ENCODE peak calls at places on chromosomes 16 and 17, in six cellular contexts. A is globus pallidus; R is activated naive CD4-positive, alpha-beta T cell; C is left lung; P is A549; V is dorsolateral prefrontal cortex. W is an unnamed sample.

GRCh38 chr16:11681526-11681925 is 13.3 kb downstream of the SNN start:
- DNase-seq in A (no peak), R (no peak), C (peak; percentile 57), P (no peak), V (no peak), W (no peak)

GRCh38 chr17:48012151-48012520 is 25.5 kb downstream of the COPZ2 start:
- DNase-seq in A (no peak), R (no peak), C (no peak), P (no peak), V (peak; percentile 50), W (no peak)

GRCh38 chr16:11744075-11744470 is 1.4 kb upstream of the TXNDC11 start:
- DNase-seq in A (no peak), R (no peak), C (no peak), P (no peak), V (no peak), W (no peak)

GRCh38 chr17:7217113-7217987 is 2.3 kb downstream of the DLG4 start:
- DNase-seq in A (no peak), R (no peak), C (peak; percentile 56), P (peak; percentile 76), V (no peak), W (peak; percentile 50)

GRCh38 chr17:73508931-73509605 is 135.2 kb downstream of the SDK2 start:
- DNase-seq in A (no peak), R (no peak), C (no peak), P (no peak), V (no peak), W (no peak)

GRCh38 chr17:81272616-81273015 is 22.5 kb downstream of the SLC38A10 start:
- DNase-seq in A (no peak), R (no peak), C (no peak), P (no peak), V (no peak), W (no peak)

GRCh38 chr17:1491406-1492248 is 859 bp downstream of the MYO1C start:
- DNase-seq in A (peak; percentile 46), R (no peak), C (peak; percentile 63), P (no peak), V (no peak), W (no peak)

GRCh38 chr17:6542577-6542976 is 13.8 kb downstream of the PITPNM3 start:
- DNase-seq in A (no peak), R (no peak), C (no peak), P (no peak), V (no peak), W (no peak)

GRCh38 chr16:68764866-68765265 is 27.8 kb downstream of the CDH1 start:
- DNase-seq in A (no peak), R (no peak), C (no peak), P (no peak), V (no peak), W (no peak)

GRCh38 chr17:22266231-22266630 is 573.9 kb downstream of the KCNJ18 start:
- DNase-seq in A (no peak), R (no peak), C (no peak), P (no peak), V (no peak), W (no peak)

GRCh38 chr17:82963104-82963950 is 116.1 kb upstream of the METRNL start:
- DNase-seq in A (peak; percentile 19), R (no peak), C (peak; percentile 88), P (peak; percentile 28), V (peak; percentile 44), W (peak; percentile 29)

GRCh38 chr16:67389911-67390815 is 3.1 kb downstream of the TPPP3 start:
- DNase-seq in A (peak; percentile 78), R (no peak), C (peak; percentile 75), P (no peak), V (peak; percentile 55), W (no peak)

GRCh38 chr16:89581861-89582563 is 6.5 kb downstream of the CPNE7 start:
- DNase-seq in A (no peak), R (no peak), C (no peak), P (peak; percentile 43), V (no peak), W (no peak)

GRCh38 chr17:1745513-1746020 is 2.9 kb downstream of the SERPINF2 start:
- DNase-seq in A (no peak), R (no peak), C (no peak), P (no peak), V (no peak), W (no peak)

GRCh38 chr16:25126820-25127232 is 15.3 kb downstream of the LCMT1 start:
- DNase-seq in A (no peak), R (no peak), C (peak; percentile 55), P (peak; percentile 65), V (no peak), W (peak; percentile 51)

GRCh38 chr16:85642762-85643281 is 29.7 kb downstream of the GSE1 start:
- DNase-seq in A (no peak), R (no peak), C (no peak), P (no peak), V (no peak), W (no peak)

GRCh38 chr17:78322858-78323455 is 36.9 kb downstream of the SOCS3 start:
- DNase-seq in A (no peak), R (no peak), C (no peak), P (no peak), V (no peak), W (peak; percentile 32)

GRCh38 chr16:58461056-58461455 is 38.9 kb upstream of the NDRG4 start:
- DNase-seq in A (no peak), R (no peak), C (no peak), P (no peak), V (no peak), W (no peak)

GRCh38 chr16:1325261-1325660 is 8.2 kb upstream of the BAIAP3 start:
- DNase-seq in A (no peak), R (no peak), C (no peak), P (no peak), V (no peak), W (no peak)

GRCh38 chr17:46020998-46021397 is 21.9 kb downstream of the STH start:
- DNase-seq in A (no peak), R (no peak), C (no peak), P (no peak), V (no peak), W (no peak)

GRCh38 chr16:66299349-66299748 is 67.1 kb upstream of the CDH5 start:
- DNase-seq in A (no peak), R (no peak), C (no peak), P (no peak), V (no peak), W (no peak)

GRCh38 chr17:28370035-28370743 is at the start of gene VTN:
- DNase-seq in A (no peak), R (no peak), C (no peak), P (peak; percentile 90), V (no peak), W (no peak)

GRCh38 chr16:87694441-87695125 is 71.2 kb downstream of the KLHDC4 start:
- DNase-seq in A (no peak), R (no peak), C (no peak), P (no peak), V (no peak), W (no peak)

GRCh38 chr17:1422907-1423306 is 22.9 kb upstream of the YWHAE start:
- DNase-seq in A (no peak), R (no peak), C (no peak), P (peak; percentile 57), V (no peak), W (peak; percentile 90)

GRCh38 chr16:53852678-53853077 is 148.7 kb downstream of the FTO start:
- DNase-seq in A (no peak), R (no peak), C (no peak), P (no peak), V (no peak), W (no peak)

GRCh38 chr16:81500833-81501521 is 56.4 kb downstream of the CMIP start:
- DNase-seq in A (no peak), R (no peak), C (no peak), P (no peak), V (no peak), W (no peak)

GRCh38 chr16:87207509-87207908 is 109.7 kb downstream of the C16orf95 start:
- DNase-seq in A (no peak), R (no peak), C (no peak), P (peak; percentile 53), V (no peak), W (no peak)

GRCh38 chr16:56742030-56742984 is 12.4 kb downstream of the NUP93 start:
- DNase-seq in A (no peak), R (no peak), C (no peak), P (peak; percentile 44), V (no peak), W (peak; percentile 11)

GRCh38 chr17:73192894-73193701 is at the start of gene COG1:
- DNase-seq in A (peak; percentile 86), R (peak; percentile 64), C (peak; percentile 84), P (peak; percentile 91), V (peak; percentile 70), W (no peak)

GRCh38 chr17:49016775-49017463 is 19.7 kb downstream of the IGF2BP1 start:
- DNase-seq in A (no peak), R (no peak), C (no peak), P (peak; percentile 91), V (no peak), W (no peak)

GRCh38 chr16:30948956-30949654 is at the start of gene ORAI3:
- DNase-seq in A (peak; percentile 68), R (no peak), C (peak; percentile 90), P (peak; percentile 57), V (no peak), W (peak; percentile 38)

GRCh38 chr16:3654249-3654991 is at the start of gene DNASE1:
- DNase-seq in A (peak; percentile 29), R (peak; percentile 23), C (peak; percentile 50), P (peak; percentile 80), V (no peak), W (peak; percentile 31)

GRCh38 chr17:80930335-80931040 is 61.2 kb upstream of the CHMP6 start:
- DNase-seq in A (no peak), R (no peak), C (no peak), P (no peak), V (no peak), W (no peak)

GRCh38 chr17:62093188-62094155 is 28.4 kb upstream of the MED13 start:
- DNase-seq in A (no peak), R (no peak), C (no peak), P (peak; percentile 88), V (no peak), W (peak; percentile 36)

GRCh38 chr16:1560153-1560552 is 26.7 kb downstream of the TMEM204 start:
- DNase-seq in A (no peak), R (no peak), C (no peak), P (no peak), V (no peak), W (no peak)

GRCh38 chr16:84505249-84506156 is 1.0 kb upstream of the MEAK7 start:
- DNase-seq in A (no peak), R (no peak), C (peak; percentile 30), P (no peak), V (no peak), W (no peak)

GRCh38 chr17:17351901-17352781 is 49.0 kb downstream of the NT5M start:
- DNase-seq in A (no peak), R (no peak), C (no peak), P (no peak), V (no peak), W (peak; percentile 84)